ENCODE peak calls at places on chromosomes 3 and 15, in four cellular contexts. M is cardiac fibroblast, U is HFF-Myc, S is LoVo. Q is an unnamed sample.

GRCh38 chr15:45637552-45638033 is 2.8 kb downstream of the SQOR start:
- DNase-seq in S (peak), U (peak), M (peak), Q (peak)

GRCh38 chr15:77773003-77773402 is 140.3 kb upstream of the LINGO1 start:
- DNase-seq in U (no peak), S (no peak), M (no peak), Q (no peak)

GRCh38 chr3:115279939-115280338 is 132.9 kb upstream of the ZBTB20 start:
- DNase-seq in M (peak), U (no peak), S (no peak), Q (no peak)

GRCh38 chr3:81743096-81744025 is 18.1 kb downstream of the GBE1 start:
- DNase-seq in M (peak), U (peak), S (no peak), Q (peak)

GRCh38 chr3:72633534-72633933 is 214.7 kb downstream of the SHQ1 start:
- DNase-seq in S (no peak), U (no peak), M (no peak), Q (no peak)

GRCh38 chr3:155805204-155805801 is 775 bp downstream of the C3orf33 start:
- DNase-seq in S (no peak), M (no peak), U (no peak), Q (peak)

GRCh38 chr15:25905140-25905539 is 42.0 kb upstream of the ATP10A start:
- DNase-seq in S (no peak), M (peak), U (no peak), Q (no peak)

GRCh38 chr3:134008630-134009156 is 21.0 kb downstream of the SLCO2A1 start:
- DNase-seq in U (peak), S (peak), M (peak), Q (no peak)

GRCh38 chr3:107796786-107797185 is 274.0 kb downstream of the BBX start:
- DNase-seq in S (peak), U (no peak), M (peak), Q (no peak)

Q was measured in Caki2.